ENCODE peak calls at places on chromosomes 3 and 15, in five cellular contexts. S is fibroblast of villous mesenchyme, C is sigmoid colon, G is AG04450, M is WTC11. Q is an unnamed sample.

GRCh38 chr3:51500632-51501131 is 867 bp upstream of the DCAF1 start:
- DNase-seq in S (no peak), C (peak; percentile 74), G (no peak), M (peak; percentile 12), Q (no peak)

GRCh38 chr3:134291300-134292254 is 40.9 kb upstream of the RYK start:
- DNase-seq in S (peak; percentile 91), C (peak; percentile 97), G (no peak), M (no peak), Q (peak; percentile 68)

GRCh38 chr3:22835041-22835440 is 368.1 kb upstream of the UBE2E2 start:
- DNase-seq in S (no peak), C (no peak), G (no peak), M (no peak), Q (no peak)

GRCh38 chr3:106457278-106458210 is 588.7 kb upstream of the CBLB start:
- DNase-seq in S (peak; percentile 65), C (no peak), G (peak; percentile 60), M (no peak), Q (peak; percentile 82)

GRCh38 chr3:30355622-30356021 is 250.8 kb upstream of the TGFBR2 start:
- DNase-seq in S (peak; percentile 26), C (no peak), G (no peak), M (no peak), Q (no peak)

GRCh38 chr15:85097250-85097649 is 115.6 kb downstream of the PDE8A start:
- DNase-seq in S (no peak), C (no peak), G (no peak), M (no peak), Q (no peak)

GRCh38 chr3:184145120-184145524 is 10.0 kb downstream of the EIF2B5 start:
- DNase-seq in S (peak; percentile 62), C (no peak), G (no peak), M (peak; percentile 66), Q (no peak)

GRCh38 chr3:44444896-44445691 is 32.4 kb downstream of the ZNF445 start:
- DNase-seq in S (no peak), C (no peak), G (no peak), M (no peak), Q (no peak)

GRCh38 chr3:193780810-193781472 is 187.9 kb downstream of the OPA1 start:
- DNase-seq in S (peak; percentile 81), C (peak; percentile 88), G (peak; percentile 27), M (peak; percentile 72), Q (peak; percentile 35)

GRCh38 chr15:69537085-69537484 is 84.5 kb downstream of the RPLP1 start:
- DNase-seq in S (no peak), C (no peak), G (no peak), M (no peak), Q (no peak)

GRCh38 chr3:100590840-100591147 is 18.6 kb upstream of the ADGRG7 start:
- DNase-seq in S (no peak), C (no peak), G (no peak), M (no peak), Q (no peak)

DNA sequence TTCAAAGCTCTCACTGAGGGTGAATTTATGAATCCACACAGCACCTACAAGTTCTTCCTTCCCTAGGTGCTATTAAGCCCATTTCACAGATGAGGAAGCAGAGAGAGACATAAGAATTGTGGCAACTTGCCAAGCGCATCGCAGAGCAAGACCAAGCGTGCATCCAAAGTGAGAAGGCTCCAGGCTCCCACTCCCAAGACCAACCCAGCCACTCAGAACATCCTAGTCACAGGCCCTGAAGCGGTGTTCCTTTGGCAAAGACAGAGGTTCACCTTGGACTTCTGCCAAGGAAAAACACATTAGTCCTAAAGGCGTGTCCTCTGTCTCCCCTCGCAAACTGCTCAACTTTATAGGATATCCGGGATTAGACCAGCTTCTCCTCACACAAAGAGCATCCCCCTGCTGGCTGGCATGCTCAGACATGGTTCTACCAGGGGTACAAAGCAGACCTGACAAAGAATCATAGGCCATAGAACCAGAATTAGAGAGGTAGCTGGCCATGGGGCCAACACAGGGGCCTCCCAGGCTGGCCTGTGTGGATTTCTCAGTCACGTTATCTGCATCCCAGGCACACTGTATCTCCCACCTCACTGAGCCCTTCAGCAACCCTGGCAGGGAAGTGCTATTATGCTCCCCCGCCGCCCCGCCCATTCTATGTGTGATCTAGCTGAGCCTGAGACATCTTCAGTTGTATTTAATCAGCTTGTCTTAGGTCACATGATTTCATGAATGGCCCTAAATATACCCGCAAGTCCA is 160.2 kb downstream of the FOXP1 start:
- DNase-seq in S (peak; percentile 30), C (no peak), G (no peak), M (no peak), Q (no peak)
- TF ChIP-seq CTCF in S (peak; percentile 30), C (no peak), G (peak; percentile 15), M (no peak), Q (no peak)

DNA sequence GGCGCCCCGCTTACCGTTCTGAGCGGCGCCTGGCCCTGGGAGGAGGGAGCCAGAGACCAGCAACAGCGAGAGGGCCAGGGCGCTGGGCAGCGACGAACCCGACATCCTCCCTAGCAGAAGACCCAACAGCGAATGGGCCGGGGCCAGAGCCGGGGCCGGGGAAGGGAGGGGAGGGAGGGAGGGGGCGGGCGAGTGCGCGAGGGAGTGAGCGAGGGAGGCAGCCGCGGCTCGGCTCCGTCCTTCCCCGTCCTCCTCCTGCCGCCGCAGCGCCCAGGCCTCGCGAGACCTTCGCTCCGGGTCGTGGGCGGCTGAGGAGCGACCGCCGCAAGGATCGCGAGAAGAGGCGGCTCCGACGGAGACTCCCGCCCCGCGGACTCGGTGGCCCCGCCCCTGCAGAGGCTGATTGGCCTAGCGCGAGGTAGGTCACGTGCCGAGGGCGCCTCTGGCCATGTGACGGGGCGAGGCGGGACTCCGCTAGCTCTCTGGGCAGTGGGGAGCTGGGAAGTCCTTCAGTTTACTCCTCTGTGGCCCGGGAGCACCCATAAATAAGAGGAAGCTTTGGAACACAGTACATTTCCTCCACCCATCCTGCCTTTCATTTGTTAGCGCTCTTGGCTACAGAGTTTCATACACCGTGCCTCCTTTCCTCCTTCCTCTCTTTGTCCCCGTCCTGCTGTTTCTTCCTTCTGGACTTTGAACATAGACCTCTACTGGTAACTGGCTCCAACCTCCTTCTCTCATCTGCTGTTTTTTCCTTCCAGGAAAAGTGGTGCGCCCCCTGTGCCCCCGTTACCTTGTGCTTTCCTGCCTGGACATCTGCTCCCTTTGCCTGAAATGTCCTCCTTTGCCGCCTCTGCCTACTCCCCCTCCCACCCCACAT is at the start of gene NPTN:
- DNase-seq in S (peak; percentile 98), C (peak; percentile 99), G (peak; percentile 93), M (peak; percentile 99), Q (peak; percentile 93)
- TF ChIP-seq CTCF in S (no peak), C (no peak), G (peak; percentile 16), M (no peak), Q (no peak)

GRCh38 chr3:69738859-69739203 is 433 bp upstream of the MITF start:
- DNase-seq in S (no peak), C (peak; percentile 67), G (no peak), M (no peak), Q (no peak)

GRCh38 chr3:69739204-69740102 is at the start of gene MITF:
- DNase-seq in S (peak; percentile 94), C (peak; percentile 96), G (peak; percentile 68), M (peak; percentile 94), Q (peak; percentile 71)

GRCh38 chr3:69735893-69736292 is 3.4 kb upstream of the MITF start:
- DNase-seq in S (no peak), C (no peak), G (no peak), M (no peak), Q (no peak)

GRCh38 chr3:69738291-69738690 is 973 bp upstream of the MITF start:
- DNase-seq in S (peak; percentile 42), C (no peak), G (no peak), M (no peak), Q (no peak)

GRCh38 chr3:69737396-69737795 is 1.9 kb upstream of the MITF start:
- DNase-seq in S (peak; percentile 31), C (no peak), G (no peak), M (no peak), Q (no peak)
- TF ChIP-seq CTCF in S (no peak), C (no peak), G (no peak), M (no peak), Q (no peak)

GRCh38 chr3:3578723-3579122 is 220.5 kb upstream of the LRRN1 start:
- DNase-seq in S (no peak), C (no peak), G (no peak), M (no peak), Q (no peak)

GRCh38 chr3:3577823-3578222 is 221.4 kb upstream of the LRRN1 start:
- DNase-seq in S (no peak), C (no peak), G (no peak), M (no peak), Q (no peak)

GRCh38 chr3:3579658-3580057 is 219.6 kb upstream of the LRRN1 start:
- DNase-seq in S (no peak), C (no peak), G (no peak), M (no peak), Q (no peak)
- TF ChIP-seq CTCF in S (no peak), C (no peak), G (no peak), M (no peak), Q (no peak)

Q was measured in AG09319.